ENCODE peak calls at places on chromosomes 12 and 14, in five cellular contexts. G is EL, N is ascending aorta, B is thoracic aorta, F is HEK293T. S is an unnamed sample.
A peak's percentile ranks its signal among the peaks of the same experiment; 100 is the strongest.

GRCh38 chr12:65798903-65799302 is 25.4 kb upstream of the HMGA2 start:
- DNase-seq in G (no peak), N (no peak), B (no peak), F (no peak), S (no peak)

GRCh38 chr14:65286443-65286842 is 126.1 kb upstream of the FUT8 start:
- DNase-seq in G (peak; percentile 27), N (no peak), B (no peak), F (no peak), S (no peak)

GRCh38 chr14:99133563-99134332 is 138.2 kb downstream of the BCL11B start:
- DNase-seq in G (no peak), N (peak; percentile 62), B (no peak), F (no peak), S (no peak)

GRCh38 chr12:132949936-132950837 is 5.9 kb downstream of the ZNF605 start:
- DNase-seq in G (no peak), N (no peak), B (no peak), F (no peak), S (no peak)

GRCh38 chr12:65497645-65498044 is 219.2 kb downstream of the MSRB3 start:
- DNase-seq in G (no peak), N (no peak), B (no peak), F (no peak), S (no peak)

GRCh38 chr14:98231210-98231609 is 1040.8 kb downstream of the BCL11B start:
- DNase-seq in G (no peak), N (no peak), B (no peak), F (no peak), S (no peak)

GRCh38 chr12:75550906-75551305 is 39.5 kb upstream of the KRR1 start:
- DNase-seq in G (no peak), N (no peak), B (no peak), F (no peak), S (no peak)

GRCh38 chr12:49232940-49233841 is 31.7 kb upstream of the TUBA1C start:
- DNase-seq in G (no peak), N (peak; percentile 76), B (no peak), F (peak; percentile 45), S (no peak)

GRCh38 chr12:114921796-114922195 is 237.8 kb upstream of the TBX3 start:
- DNase-seq in G (no peak), N (no peak), B (no peak), F (no peak), S (no peak)

GRCh38 chr12:29565727-29566126 is 68.2 kb upstream of the OVCH1 start:
- DNase-seq in G (no peak), N (no peak), B (no peak), F (no peak), S (no peak)

GRCh38 chr14:35261774-35262173 is 30.4 kb upstream of the PSMA6 start:
- DNase-seq in G (no peak), N (no peak), B (no peak), F (no peak), S (no peak)

GRCh38 chr12:62537544-62537943 is 70.9 kb downstream of the MON2 start:
- DNase-seq in G (peak; percentile 74), N (peak; percentile 72), B (no peak), F (no peak), S (no peak)

GRCh38 chr14:65432361-65432948 is 19.9 kb downstream of the FUT8 start:
- DNase-seq in G (no peak), N (no peak), B (no peak), F (no peak), S (no peak)

GRCh38 chr12:48045965-48046364 is 41.7 kb upstream of the COL2A1 start:
- DNase-seq in G (no peak), N (no peak), B (no peak), F (no peak), S (no peak)

GRCh38 chr14:87630808-87631207 is 362.2 kb downstream of the GALC start:
- DNase-seq in G (no peak), N (no peak), B (no peak), F (no peak), S (no peak)

GRCh38 chr12:40622246-40622838 is 69.9 kb upstream of the CNTN1 start:
- DNase-seq in G (peak; percentile 16), N (peak; percentile 71), B (peak; percentile 8), F (peak; percentile 36), S (no peak)

GRCh38 chr14:75259946-75260545 is 18.6 kb upstream of the FOS start:
- DNase-seq in G (peak; percentile 69), N (no peak), B (no peak), F (no peak), S (no peak)

GRCh38 chr12:69298947-69299346 is 49.2 kb upstream of the LYZ start:
- DNase-seq in G (no peak), N (no peak), B (no peak), F (no peak), S (no peak)

GRCh38 chr14:22532345-22533056 is 56.5 kb downstream of the DAD1 start:
- DNase-seq in G (peak; percentile 67), N (peak; percentile 30), B (no peak), F (no peak), S (no peak)

GRCh38 chr14:65168840-65169239 is 66.5 kb upstream of the MAX start:
- DNase-seq in G (no peak), N (no peak), B (no peak), F (no peak), S (no peak)

S was measured in cortex of kidney.